ENCODE peak calls at places on chromosomes 6 and 20, in five cellular contexts. One of them, this sample, is unnamed.

GRCh38 chr6:92538926-92539325 is 880.4 kb downstream of the EPHA7 start:
- DNase-seq in type B pancreatic cell: no peak
- DNase-seq in DND-41: no peak
- DNase-seq in dorsolateral prefrontal cortex: no peak
- DNase-seq in lower lobe of right lung: no peak
- DNase-seq in this sample: no peak

GRCh38 chr6:7067305-7067704 is 40.5 kb upstream of the RREB1 start:
- DNase-seq in type B pancreatic cell: no peak
- DNase-seq in DND-41: no peak
- DNase-seq in dorsolateral prefrontal cortex: no peak
- DNase-seq in lower lobe of right lung: no peak
- DNase-seq in this sample: no peak

GRCh38 chr6:170102038-170102437 is 188.8 kb downstream of the DLL1 start:
- DNase-seq in type B pancreatic cell: peak
- DNase-seq in DND-41: no peak
- DNase-seq in dorsolateral prefrontal cortex: no peak
- DNase-seq in lower lobe of right lung: no peak
- DNase-seq in this sample: no peak

GRCh38 chr6:32700391-32701040 is 34.1 kb upstream of the HLA-DQB1 start:
- DNase-seq in type B pancreatic cell: no peak
- DNase-seq in DND-41: peak
- DNase-seq in dorsolateral prefrontal cortex: no peak
- DNase-seq in lower lobe of right lung: no peak
- DNase-seq in this sample: no peak

GRCh38 chr20:49097159-49097558 is 51.0 kb downstream of the CSE1L start:
- DNase-seq in type B pancreatic cell: no peak
- DNase-seq in DND-41: no peak
- DNase-seq in dorsolateral prefrontal cortex: no peak
- DNase-seq in lower lobe of right lung: no peak
- DNase-seq in this sample: no peak

GRCh38 chr6:170176621-170177382 is 114.1 kb downstream of the DLL1 start:
- DNase-seq in type B pancreatic cell: peak
- DNase-seq in DND-41: no peak
- DNase-seq in dorsolateral prefrontal cortex: peak
- DNase-seq in lower lobe of right lung: no peak
- DNase-seq in this sample: no peak

GRCh38 chr20:48538856-48539255 is 288.9 kb downstream of the PREX1 start:
- DNase-seq in type B pancreatic cell: no peak
- DNase-seq in DND-41: no peak
- DNase-seq in dorsolateral prefrontal cortex: no peak
- DNase-seq in lower lobe of right lung: no peak
- DNase-seq in this sample: no peak

GRCh38 chr6:135906542-135906941 is 55.0 kb downstream of the PDE7B start:
- DNase-seq in type B pancreatic cell: no peak
- DNase-seq in DND-41: no peak
- DNase-seq in dorsolateral prefrontal cortex: no peak
- DNase-seq in lower lobe of right lung: no peak
- DNase-seq in this sample: no peak

GRCh38 chr6:167056370-167056769 is 57.2 kb downstream of the CEP43 start:
- DNase-seq in type B pancreatic cell: no peak
- DNase-seq in DND-41: no peak
- DNase-seq in dorsolateral prefrontal cortex: no peak
- DNase-seq in lower lobe of right lung: no peak
- DNase-seq in this sample: peak

GRCh38 chr6:14824835-14825223 is 421.0 kb upstream of the JARID2 start:
- DNase-seq in type B pancreatic cell: no peak
- DNase-seq in DND-41: no peak
- DNase-seq in dorsolateral prefrontal cortex: no peak
- DNase-seq in lower lobe of right lung: no peak
- DNase-seq in this sample: no peak

GRCh38 chr6:129663531-129663930 is 46.4 kb downstream of the ARHGAP18 start:
- DNase-seq in type B pancreatic cell: no peak
- DNase-seq in DND-41: no peak
- DNase-seq in dorsolateral prefrontal cortex: no peak
- DNase-seq in lower lobe of right lung: no peak
- DNase-seq in this sample: no peak

GRCh38 chr6:43122146-43122545 is 46.0 kb downstream of the PTK7 start:
- DNase-seq in type B pancreatic cell: no peak
- DNase-seq in DND-41: no peak
- DNase-seq in dorsolateral prefrontal cortex: no peak
- DNase-seq in lower lobe of right lung: no peak
- DNase-seq in this sample: no peak

GRCh38 chr6:71466362-71466761 is 177.8 kb downstream of the OGFRL1 start:
- DNase-seq in type B pancreatic cell: no peak
- DNase-seq in DND-41: no peak
- DNase-seq in dorsolateral prefrontal cortex: no peak
- DNase-seq in lower lobe of right lung: no peak
- DNase-seq in this sample: no peak

GRCh38 chr6:25229671-25230321 is 49.4 kb upstream of the CARMIL1 start:
- DNase-seq in type B pancreatic cell: no peak
- DNase-seq in DND-41: no peak
- DNase-seq in dorsolateral prefrontal cortex: no peak
- DNase-seq in lower lobe of right lung: no peak
- DNase-seq in this sample: no peak

GRCh38 chr20:896626-897025 is 19.5 kb downstream of the ANGPT4 start:
- DNase-seq in type B pancreatic cell: no peak
- DNase-seq in DND-41: no peak
- DNase-seq in dorsolateral prefrontal cortex: no peak
- DNase-seq in lower lobe of right lung: no peak
- DNase-seq in this sample: no peak

GRCh38 chr6:87421576-87421975 is 13.8 kb downstream of the CFAP206 start:
- DNase-seq in type B pancreatic cell: no peak
- DNase-seq in DND-41: no peak
- DNase-seq in dorsolateral prefrontal cortex: no peak
- DNase-seq in lower lobe of right lung: no peak
- DNase-seq in this sample: no peak

GRCh38 chr6:26576407-26576843 is 20.3 kb upstream of the ABT1 start:
- DNase-seq in type B pancreatic cell: no peak
- DNase-seq in DND-41: no peak
- DNase-seq in dorsolateral prefrontal cortex: no peak
- DNase-seq in lower lobe of right lung: no peak
- DNase-seq in this sample: no peak

GRCh38 chr20:47558295-47558694 is 56.6 kb downstream of the NCOA3 start:
- DNase-seq in type B pancreatic cell: no peak
- DNase-seq in DND-41: no peak
- DNase-seq in dorsolateral prefrontal cortex: no peak
- DNase-seq in lower lobe of right lung: no peak
- DNase-seq in this sample: no peak

GRCh38 chr6:166381733-166382499 is 824 bp downstream of the MPC1 start:
- DNase-seq in type B pancreatic cell: peak
- DNase-seq in DND-41: peak
- DNase-seq in dorsolateral prefrontal cortex: peak
- DNase-seq in lower lobe of right lung: peak
- DNase-seq in this sample: peak

GRCh38 chr20:44209691-44210421 is 715 bp downstream of the OSER1 start:
- DNase-seq in type B pancreatic cell: no peak
- DNase-seq in DND-41: peak
- DNase-seq in dorsolateral prefrontal cortex: no peak
- DNase-seq in lower lobe of right lung: no peak
- DNase-seq in this sample: no peak

GRCh38 chr6:19454999-19455392 is 382.2 kb upstream of the ID4 start:
- DNase-seq in type B pancreatic cell: no peak
- DNase-seq in DND-41: no peak
- DNase-seq in dorsolateral prefrontal cortex: no peak
- DNase-seq in lower lobe of right lung: no peak
- DNase-seq in this sample: no peak

GRCh38 chr6:104955491-104955890 is 1.4 kb upstream of the LIN28B start:
- DNase-seq in type B pancreatic cell: no peak
- DNase-seq in DND-41: peak
- DNase-seq in dorsolateral prefrontal cortex: no peak
- DNase-seq in lower lobe of right lung: no peak
- DNase-seq in this sample: no peak

GRCh38 chr20:39849664-39850063 is 839.4 kb downstream of the MAFB start:
- DNase-seq in type B pancreatic cell: no peak
- DNase-seq in DND-41: no peak
- DNase-seq in dorsolateral prefrontal cortex: peak
- DNase-seq in lower lobe of right lung: peak
- DNase-seq in this sample: no peak

GRCh38 chr6:88047510-88048150 is at the start of gene SPACA1:
- DNase-seq in type B pancreatic cell: no peak
- DNase-seq in DND-41: no peak
- DNase-seq in dorsolateral prefrontal cortex: no peak
- DNase-seq in lower lobe of right lung: peak
- DNase-seq in this sample: no peak

GRCh38 chr6:100230115-100230975 is 234.4 kb downstream of the SIM1 start:
- DNase-seq in type B pancreatic cell: no peak
- DNase-seq in DND-41: no peak
- DNase-seq in dorsolateral prefrontal cortex: no peak
- DNase-seq in lower lobe of right lung: no peak
- DNase-seq in this sample: no peak

DNA sequence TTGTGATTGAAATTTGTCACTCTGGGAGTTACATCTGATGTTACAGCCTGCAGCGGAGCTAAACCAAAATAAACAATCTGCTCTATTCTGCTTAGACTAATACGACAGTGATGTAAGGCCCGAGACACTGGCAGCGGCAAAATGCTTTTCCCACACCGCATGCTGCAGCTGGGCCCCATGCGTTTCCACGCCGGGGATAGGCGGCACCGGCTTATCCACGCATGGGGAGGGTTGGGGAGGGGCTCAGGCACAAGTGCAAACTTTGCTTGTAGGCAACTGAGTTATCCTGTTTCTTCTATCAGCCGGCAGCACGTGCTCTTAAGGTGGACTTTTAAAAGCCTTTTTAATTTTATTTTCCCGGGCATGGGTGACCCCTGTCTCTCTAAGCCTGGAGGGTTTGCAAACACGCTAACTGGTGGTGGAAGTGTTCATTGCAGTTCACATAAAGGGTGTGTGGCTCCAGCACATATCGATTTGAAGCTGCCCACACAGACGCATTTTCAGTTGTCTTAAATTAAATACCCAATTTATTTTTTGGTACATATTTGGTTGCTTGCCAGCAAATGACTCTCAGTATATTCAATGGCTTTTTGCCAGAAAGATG is 561.7 kb upstream of the AGPAT4 start:
- DNase-seq in type B pancreatic cell: no peak
- DNase-seq in DND-41: no peak
- DNase-seq in dorsolateral prefrontal cortex: peak
- DNase-seq in lower lobe of right lung: no peak
- DNase-seq in this sample: no peak
- TF ChIP-seq CTCF in type B pancreatic cell: peak
- TF ChIP-seq CTCF in DND-41: no peak
- TF ChIP-seq CTCF in dorsolateral prefrontal cortex: no peak
- TF ChIP-seq CTCF in lower lobe of right lung: no peak
- TF ChIP-seq CTCF in this sample: no peak

DNA sequence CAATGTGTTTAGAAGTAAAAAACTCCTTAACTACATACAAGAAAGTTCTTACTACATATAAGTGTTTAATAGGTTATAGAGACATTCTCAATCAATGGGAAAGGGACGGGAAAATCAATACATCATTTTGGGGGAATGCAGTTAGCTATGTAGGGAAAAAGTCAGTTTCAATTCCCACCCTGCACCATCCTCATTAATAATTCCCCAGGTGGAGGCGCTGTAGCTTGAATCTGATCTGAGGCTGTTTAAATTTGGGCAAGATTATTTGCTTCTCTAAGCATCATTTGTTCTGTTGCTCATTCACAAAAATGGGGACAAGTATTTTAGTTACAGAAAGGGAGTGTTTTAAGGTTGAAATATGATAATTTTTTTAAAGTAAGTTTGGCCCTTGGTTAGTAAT is 19.1 kb downstream of the OLIG3 start:
- DNase-seq in type B pancreatic cell: no peak
- DNase-seq in DND-41: no peak
- DNase-seq in dorsolateral prefrontal cortex: no peak
- DNase-seq in lower lobe of right lung: no peak
- DNase-seq in this sample: no peak
- TF ChIP-seq CTCF in type B pancreatic cell: peak
- TF ChIP-seq CTCF in DND-41: peak
- TF ChIP-seq CTCF in dorsolateral prefrontal cortex: no peak
- TF ChIP-seq CTCF in lower lobe of right lung: no peak
- TF ChIP-seq CTCF in this sample: no peak

DNA sequence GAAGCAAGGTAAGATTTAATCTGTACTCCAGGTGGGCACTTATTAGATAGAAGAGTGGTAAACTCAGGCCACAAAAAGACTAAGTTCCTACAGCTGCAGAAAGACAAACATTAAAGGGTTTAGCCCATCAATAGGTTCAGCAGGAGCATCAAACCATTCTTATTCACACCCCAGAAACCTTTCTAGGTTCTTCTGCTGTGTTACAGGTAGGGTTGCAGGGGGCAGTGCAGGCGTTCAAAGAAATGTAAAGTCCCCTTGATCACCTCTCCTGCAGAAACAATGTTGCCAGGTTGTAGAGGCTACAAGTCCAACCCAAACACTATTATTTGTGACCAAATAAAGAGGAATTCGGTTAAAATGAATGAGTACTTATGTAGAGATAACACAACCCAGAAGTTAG is 31.8 kb downstream of the PHACTR1 start:
- DNase-seq in type B pancreatic cell: no peak
- DNase-seq in DND-41: no peak
- DNase-seq in dorsolateral prefrontal cortex: no peak
- DNase-seq in lower lobe of right lung: no peak
- DNase-seq in this sample: no peak
- TF ChIP-seq CTCF in type B pancreatic cell: no peak
- TF ChIP-seq CTCF in DND-41: no peak
- TF ChIP-seq CTCF in dorsolateral prefrontal cortex: no peak
- TF ChIP-seq CTCF in lower lobe of right lung: no peak
- TF ChIP-seq CTCF in this sample: no peak

GRCh38 chr20:63855363-63856110 is 5.8 kb upstream of the ABHD16B start:
- DNase-seq in type B pancreatic cell: no peak
- DNase-seq in DND-41: no peak
- DNase-seq in dorsolateral prefrontal cortex: no peak
- DNase-seq in lower lobe of right lung: no peak
- DNase-seq in this sample: no peak
- TF ChIP-seq CTCF in type B pancreatic cell: no peak
- TF ChIP-seq CTCF in DND-41: no peak
- TF ChIP-seq CTCF in dorsolateral prefrontal cortex: no peak
- TF ChIP-seq CTCF in lower lobe of right lung: no peak
- TF ChIP-seq CTCF in this sample: no peak

DNA sequence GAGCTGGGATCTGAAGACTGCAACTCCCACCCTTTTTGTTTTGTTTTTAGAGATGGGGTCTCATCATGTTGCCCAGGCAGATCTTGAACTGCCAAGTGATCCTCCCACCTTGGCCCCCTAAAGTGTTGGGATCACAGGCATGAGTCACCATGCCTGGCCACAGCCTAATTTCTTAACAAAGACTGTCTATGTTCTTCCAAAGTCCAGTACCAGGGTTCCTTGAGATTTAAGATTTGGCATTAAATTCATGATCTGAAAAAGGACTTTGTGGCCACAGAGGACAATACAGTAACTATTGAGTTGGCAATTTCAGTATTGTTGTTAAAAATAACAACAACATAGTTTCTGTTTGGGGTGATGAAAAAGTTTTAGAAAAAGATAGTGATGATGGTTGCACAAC is 28.7 kb upstream of the BEND3 start:
- DNase-seq in type B pancreatic cell: no peak
- DNase-seq in DND-41: no peak
- DNase-seq in dorsolateral prefrontal cortex: no peak
- DNase-seq in lower lobe of right lung: no peak
- DNase-seq in this sample: no peak
- TF ChIP-seq CTCF in type B pancreatic cell: no peak
- TF ChIP-seq CTCF in DND-41: no peak
- TF ChIP-seq CTCF in dorsolateral prefrontal cortex: no peak
- TF ChIP-seq CTCF in lower lobe of right lung: no peak
- TF ChIP-seq CTCF in this sample: no peak